ENCODE peak calls at places on chromosomes 4 and X, in five cellular contexts. M, E, W, U and H are unnamed samples.

GRCh38 chr4:148573284-148573683 is 131.1 kb upstream of the NR3C2 start:
- DNase-seq in M (no peak), E (no peak), W (no peak), U (no peak), H (no peak)

GRCh38 chr4:102447413-102447812 is 53.7 kb upstream of the NFKB1 start:
- DNase-seq in M (no peak), E (no peak), W (no peak), U (no peak), H (no peak)

GRCh38 chrX:46574337-46574940 is 874 bp downstream of the CHST7 start:
- DNase-seq in M (no peak), E (peak; percentile 6), W (no peak), U (peak; percentile 21), H (no peak)

GRCh38 chrX:3230496-3230895 is 116.0 kb downstream of the MXRA5 start:
- DNase-seq in M (peak; percentile 30), E (no peak), W (no peak), U (no peak), H (no peak)

GRCh38 chrX:63932006-63932405 is 147.0 kb upstream of the ARHGEF9 start:
- DNase-seq in M (no peak), E (no peak), W (no peak), U (no peak), H (no peak)

GRCh38 chr4:184548321-184548650 is 73.9 kb upstream of the IRF2 start:
- DNase-seq in M (no peak), E (no peak), W (no peak), U (no peak), H (no peak)

GRCh38 chr4:83129258-83129657 is 14.7 kb upstream of the PLAC8 start:
- DNase-seq in M (no peak), E (no peak), W (no peak), U (no peak), H (no peak)

GRCh38 chrX:20139966-20140365 is 1.7 kb downstream of the EIF1AX start:
- DNase-seq in M (peak; percentile 59), E (no peak), W (peak; percentile 67), U (no peak), H (no peak)

GRCh38 chrX:74422029-74422352 is 698 bp downstream of the SLC16A2 start:
- DNase-seq in M (no peak), E (no peak), W (no peak), U (no peak), H (no peak)

GRCh38 chr4:13903061-13903460 is 275.5 kb upstream of the BOD1L1 start:
- DNase-seq in M (peak; percentile 54), E (no peak), W (no peak), U (no peak), H (no peak)

GRCh38 chr4:101199507-101200285 is 147.6 kb downstream of the PPP3CA start:
- DNase-seq in M (peak; percentile 83), E (no peak), W (peak; percentile 84), U (no peak), H (no peak)

GRCh38 chr4:98939892-98940298 is 11.0 kb upstream of the EIF4E start:
- DNase-seq in M (peak; percentile 80), E (no peak), W (peak; percentile 50), U (no peak), H (no peak)

GRCh38 chrX:119693032-119693995 is at the start of gene SEPTIN6:
- DNase-seq in M (peak; percentile 52), E (peak; percentile 81), W (peak; percentile 60), U (peak; percentile 84), H (no peak)

GRCh38 chrX:19017271-19017670 is 33.4 kb upstream of the PHKA2 start:
- DNase-seq in M (peak; percentile 17), E (no peak), W (no peak), U (no peak), H (no peak)

GRCh38 chr4:71074452-71075299 is 81.2 kb downstream of the DCK start:
- DNase-seq in M (no peak), E (no peak), W (no peak), U (no peak), H (no peak)

GRCh38 chrX:86133761-86134160 is 14.5 kb upstream of the DACH2 start:
- DNase-seq in M (peak; percentile 34), E (no peak), W (no peak), U (no peak), H (no peak)

GRCh38 chr4:121876976-121877773 is 6.9 kb upstream of the BBS7 start:
- DNase-seq in M (peak; percentile 13), E (no peak), W (no peak), U (no peak), H (no peak)

GRCh38 chr4:8706221-8707044 is 113.9 kb downstream of the CPZ start:
- DNase-seq in M (no peak), E (no peak), W (no peak), U (no peak), H (no peak)

GRCh38 chrX:102712967-102713677 is 874 bp downstream of the GPRASP2 start:
- DNase-seq in M (peak; percentile 41), E (no peak), W (peak; percentile 36), U (no peak), H (no peak)

GRCh38 chr4:47667552-47667951 is 170.3 kb downstream of the CORIN start:
- DNase-seq in M (peak; percentile 11), E (no peak), W (no peak), U (no peak), H (no peak)

GRCh38 chrX:154460326-154460725 is 2.2 kb downstream of the PLXNA3 start:
- DNase-seq in M (no peak), E (no peak), W (no peak), U (no peak), H (no peak)

GRCh38 chrX:154458116-154458953 is at the start of gene PLXNA3:
- DNase-seq in M (no peak), E (peak; percentile 61), W (no peak), U (peak; percentile 46), H (peak; percentile 61)

GRCh38 chrX:154458954-154459829 is 1.1 kb downstream of the PLXNA3 start:
- DNase-seq in M (no peak), E (no peak), W (no peak), U (no peak), H (no peak)

GRCh38 chrX:154459843-154460242 is 1.8 kb downstream of the PLXNA3 start:
- DNase-seq in M (no peak), E (no peak), W (no peak), U (no peak), H (no peak)

GRCh38 chrX:154457491-154458115 is 478 bp upstream of the PLXNA3 start:
- DNase-seq in M (no peak), E (peak; percentile 63), W (no peak), U (peak; percentile 51), H (no peak)
- H3K27ac ChIP-seq in M (peak overlapping the region; percentile 74), E (peak overlapping the region; percentile 24), W (peak overlapping the region; percentile 53), U (no peak overlapping the region), H (no peak overlapping the region)

GRCh38 chrX:154430504-154430903 is 2.0 kb downstream of the ATP6AP1 start:
- DNase-seq in M (no peak), E (no peak), W (no peak), U (no peak), H (no peak)

GRCh38 chrX:154430916-154431315 is 2.4 kb downstream of the ATP6AP1 start:
- DNase-seq in M (no peak), E (no peak), W (no peak), U (no peak), H (no peak)

GRCh38 chrX:154426916-154427792 is 1.3 kb upstream of the ATP6AP1 start:
- DNase-seq in M (no peak), E (no peak), W (no peak), U (no peak), H (no peak)

GRCh38 chrX:154429708-154430107 is 1.2 kb downstream of the ATP6AP1 start:
- DNase-seq in M (no peak), E (no peak), W (no peak), U (no peak), H (no peak)

GRCh38 chrX:154428176-154429171 is at the start of gene ATP6AP1:
- DNase-seq in M (peak; percentile 92), E (peak; percentile 83), W (peak; percentile 92), U (peak; percentile 83), H (peak; percentile 52)
- H3K27ac ChIP-seq in M (peak within 1 kb of the TSS; percentile 50), E (peak within 1 kb of the TSS; percentile 61), W (peak within 1 kb of the TSS; percentile 19), U (peak within 1 kb of the TSS; percentile 58), H (peak within 1 kb of the TSS; percentile 85)

DNA sequence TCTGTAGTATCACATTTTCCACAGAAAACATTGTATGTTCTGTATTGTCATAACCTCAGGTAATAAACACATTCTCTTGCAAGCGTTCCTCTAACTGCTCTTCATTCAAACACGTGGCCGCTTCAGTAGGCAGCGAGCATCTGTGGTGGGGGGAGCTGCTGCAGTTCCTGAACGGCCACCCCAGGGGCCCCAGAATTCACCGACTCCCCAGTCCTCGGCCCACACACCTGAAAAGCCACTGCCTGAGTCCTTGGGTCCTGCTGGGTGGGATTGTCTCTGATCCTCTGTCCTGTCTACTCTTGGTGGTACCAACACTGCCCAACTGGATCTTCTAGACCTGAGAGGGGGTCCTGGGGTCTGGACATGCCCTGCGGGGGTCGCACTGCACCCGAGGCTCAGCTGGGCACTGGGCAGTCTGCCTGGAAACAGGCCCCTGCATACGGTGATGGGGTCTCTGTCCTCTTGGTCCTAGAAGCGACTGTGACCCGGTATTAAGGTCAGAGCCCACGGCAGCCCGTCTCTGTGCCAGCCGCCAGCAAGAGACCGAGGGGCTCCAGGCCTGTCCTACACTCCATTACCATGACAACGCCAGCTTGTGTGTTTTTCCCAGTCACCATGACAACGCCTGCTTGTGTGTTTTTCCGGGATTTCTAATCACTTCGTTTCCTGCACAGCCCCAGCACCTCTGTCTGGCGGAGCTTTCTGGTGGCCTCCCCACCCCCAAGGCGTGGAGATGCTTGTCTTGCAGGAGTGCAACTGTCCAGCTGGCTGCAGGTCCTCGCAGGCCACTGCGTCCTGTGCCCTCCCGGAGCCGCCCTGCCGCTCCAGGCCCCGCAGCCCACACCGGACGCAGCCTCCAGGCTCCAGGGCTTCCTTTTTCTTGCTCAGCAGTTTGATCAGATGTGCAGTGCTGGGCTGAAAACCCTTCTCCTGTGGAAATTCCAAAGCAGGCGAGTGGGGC is 16.0 kb downstream of the CTBP1 start:
- DNase-seq in M (peak; percentile 20), E (no peak), W (peak; percentile 25), U (no peak), H (no peak)
- H3K27ac ChIP-seq in M (no peak overlapping the region), E (no peak overlapping the region), W (peak overlapping the region; percentile 40), U (no peak overlapping the region), H (peak overlapping the region; percentile 2)

GRCh38 chr4:173584506-173584905 is 54.5 kb upstream of the HAND2 start:
- DNase-seq in M (no peak), E (no peak), W (no peak), U (no peak), H (no peak)

GRCh38 chr4:173591760-173592159 is 61.7 kb upstream of the HAND2 start:
- DNase-seq in M (no peak), E (no peak), W (no peak), U (no peak), H (no peak)

GRCh38 chr4:173590697-173591096 is 60.7 kb upstream of the HAND2 start:
- DNase-seq in M (no peak), E (no peak), W (no peak), U (no peak), H (no peak)

GRCh38 chr4:173585876-173586572 is 56.0 kb upstream of the HAND2 start:
- DNase-seq in M (no peak), E (no peak), W (no peak), U (no peak), H (no peak)
- H3K27ac ChIP-seq in M (no peak overlapping the region), E (no peak overlapping the region), W (no peak overlapping the region), U (no peak overlapping the region), H (no peak overlapping the region)

GRCh38 chrX:96683997-96684338 is 674 bp upstream of the DIAPH2 start:
- DNase-seq in M (no peak), E (no peak), W (no peak), U (no peak), H (no peak)
- H3K27ac ChIP-seq in M (no peak overlapping the region), E (no peak overlapping the region), W (no peak overlapping the region), U (no peak overlapping the region), H (no peak overlapping the region)